ENCODE peak calls at places on chromosomes 2 and 18, in four cellular contexts. One of them, this sample, is unnamed.
A peak's percentile ranks its signal among the peaks of the same experiment; 100 is the strongest.

GRCh38 chr2:9710311-9710710 is 79.5 kb upstream of the YWHAQ start:
- DNase-seq in AG09309: no peak
- DNase-seq in transverse colon: no peak
- DNase-seq in activated T-helper 1 cell treated with Interleukin-2 at 50 U/mL for 16 hours: no peak
- DNase-seq in this sample: peak; percentile 17

GRCh38 chr2:55009277-55010055 is 40.8 kb downstream of the RTN4 start:
- DNase-seq in AG09309: no peak
- DNase-seq in transverse colon: no peak
- DNase-seq in activated T-helper 1 cell treated with Interleukin-2 at 50 U/mL for 16 hours: no peak
- DNase-seq in this sample: no peak

GRCh38 chr18:35282353-35282752 is 7.7 kb downstream of the ZSCAN30 start:
- DNase-seq in AG09309: peak; percentile 57
- DNase-seq in transverse colon: no peak
- DNase-seq in activated T-helper 1 cell treated with Interleukin-2 at 50 U/mL for 16 hours: no peak
- DNase-seq in this sample: no peak

GRCh38 chr18:63155169-63155852 is 164.3 kb downstream of the BCL2 start:
- DNase-seq in AG09309: no peak
- DNase-seq in transverse colon: peak; percentile 92
- DNase-seq in activated T-helper 1 cell treated with Interleukin-2 at 50 U/mL for 16 hours: peak; percentile 65
- DNase-seq in this sample: peak; percentile 86

GRCh38 chr2:227033471-227034148 is 130.4 kb downstream of the COL4A4 start:
- DNase-seq in AG09309: peak; percentile 21
- DNase-seq in transverse colon: peak; percentile 59
- DNase-seq in activated T-helper 1 cell treated with Interleukin-2 at 50 U/mL for 16 hours: no peak
- DNase-seq in this sample: no peak

GRCh38 chr18:3402962-3403585 is 46.9 kb upstream of the TGIF1 start:
- DNase-seq in AG09309: no peak
- DNase-seq in transverse colon: no peak
- DNase-seq in activated T-helper 1 cell treated with Interleukin-2 at 50 U/mL for 16 hours: no peak
- DNase-seq in this sample: no peak

GRCh38 chr2:6855860-6856547 is 9.7 kb downstream of the CMPK2 start:
- DNase-seq in AG09309: no peak
- DNase-seq in transverse colon: no peak
- DNase-seq in activated T-helper 1 cell treated with Interleukin-2 at 50 U/mL for 16 hours: no peak
- DNase-seq in this sample: no peak

GRCh38 chr2:109516445-109517117 is 97.2 kb downstream of the SEPTIN10 start:
- DNase-seq in AG09309: no peak
- DNase-seq in transverse colon: peak; percentile 49
- DNase-seq in activated T-helper 1 cell treated with Interleukin-2 at 50 U/mL for 16 hours: no peak
- DNase-seq in this sample: no peak

GRCh38 chr18:7626922-7627440 is 59.9 kb downstream of the PTPRM start:
- DNase-seq in AG09309: no peak
- DNase-seq in transverse colon: no peak
- DNase-seq in activated T-helper 1 cell treated with Interleukin-2 at 50 U/mL for 16 hours: no peak
- DNase-seq in this sample: no peak

GRCh38 chr2:171568085-171568484 is 45.8 kb downstream of the CYBRD1 start:
- DNase-seq in AG09309: no peak
- DNase-seq in transverse colon: no peak
- DNase-seq in activated T-helper 1 cell treated with Interleukin-2 at 50 U/mL for 16 hours: no peak
- DNase-seq in this sample: no peak

GRCh38 chr2:236748385-236748784 is 178.8 kb downstream of the ACKR3 start:
- DNase-seq in AG09309: no peak
- DNase-seq in transverse colon: peak; percentile 17
- DNase-seq in activated T-helper 1 cell treated with Interleukin-2 at 50 U/mL for 16 hours: no peak
- DNase-seq in this sample: no peak

GRCh38 chr2:75604479-75604878 is 42.1 kb upstream of the MRPL19 start:
- DNase-seq in AG09309: no peak
- DNase-seq in transverse colon: no peak
- DNase-seq in activated T-helper 1 cell treated with Interleukin-2 at 50 U/mL for 16 hours: no peak
- DNase-seq in this sample: no peak

GRCh38 chr18:48061781-48062570 is 131.5 kb upstream of the SMAD2 start:
- DNase-seq in AG09309: no peak
- DNase-seq in transverse colon: no peak
- DNase-seq in activated T-helper 1 cell treated with Interleukin-2 at 50 U/mL for 16 hours: no peak
- DNase-seq in this sample: no peak

GRCh38 chr2:74741651-74742050 is 87.6 kb downstream of the SEMA4F start:
- DNase-seq in AG09309: no peak
- DNase-seq in transverse colon: no peak
- DNase-seq in activated T-helper 1 cell treated with Interleukin-2 at 50 U/mL for 16 hours: no peak
- DNase-seq in this sample: no peak

GRCh38 chr2:95372216-95372829 is 30.2 kb upstream of the FAHD2A start:
- DNase-seq in AG09309: no peak
- DNase-seq in transverse colon: no peak
- DNase-seq in activated T-helper 1 cell treated with Interleukin-2 at 50 U/mL for 16 hours: no peak
- DNase-seq in this sample: no peak

GRCh38 chr18:32252461-32252860 is 62.6 kb downstream of the MEP1B start:
- DNase-seq in AG09309: no peak
- DNase-seq in transverse colon: no peak
- DNase-seq in activated T-helper 1 cell treated with Interleukin-2 at 50 U/mL for 16 hours: no peak
- DNase-seq in this sample: no peak

GRCh38 chr2:21317131-21317530 is 193.4 kb downstream of the TDRD15 start:
- DNase-seq in AG09309: no peak
- DNase-seq in transverse colon: peak; percentile 57
- DNase-seq in activated T-helper 1 cell treated with Interleukin-2 at 50 U/mL for 16 hours: no peak
- DNase-seq in this sample: no peak

GRCh38 chr2:6978991-6979390 is 61.8 kb downstream of the RNF144A start:
- DNase-seq in AG09309: no peak
- DNase-seq in transverse colon: no peak
- DNase-seq in activated T-helper 1 cell treated with Interleukin-2 at 50 U/mL for 16 hours: no peak
- DNase-seq in this sample: no peak

GRCh38 chr18:7784171-7784570 is 217.1 kb downstream of the PTPRM start:
- DNase-seq in AG09309: no peak
- DNase-seq in transverse colon: no peak
- DNase-seq in activated T-helper 1 cell treated with Interleukin-2 at 50 U/mL for 16 hours: no peak
- DNase-seq in this sample: no peak

GRCh38 chr2:163943403-163944356 is 207.9 kb upstream of the FIGN start:
- DNase-seq in AG09309: no peak
- DNase-seq in transverse colon: no peak
- DNase-seq in activated T-helper 1 cell treated with Interleukin-2 at 50 U/mL for 16 hours: no peak
- DNase-seq in this sample: no peak

GRCh38 chr2:128178650-128179460 is 87.9 kb downstream of the UGGT1 start:
- DNase-seq in AG09309: peak; percentile 20
- DNase-seq in transverse colon: peak; percentile 75
- DNase-seq in activated T-helper 1 cell treated with Interleukin-2 at 50 U/mL for 16 hours: peak; percentile 5
- DNase-seq in this sample: no peak

GRCh38 chr2:60586081-60586480 is 32.6 kb upstream of the BCL11A start:
- DNase-seq in AG09309: no peak
- DNase-seq in transverse colon: no peak
- DNase-seq in activated T-helper 1 cell treated with Interleukin-2 at 50 U/mL for 16 hours: no peak
- DNase-seq in this sample: no peak

GRCh38 chr2:11697103-11697871 is 27.3 kb upstream of the NTSR2 start:
- DNase-seq in AG09309: no peak
- DNase-seq in transverse colon: no peak
- DNase-seq in activated T-helper 1 cell treated with Interleukin-2 at 50 U/mL for 16 hours: no peak
- DNase-seq in this sample: no peak

This sample was measured in activated naive CD4-positive, alpha-beta T cell treated with anti-CD3 and anti-CD28 coated beads, Interleukin-2, amount 50 U/mL, for 72 hours.